ENCODE peak calls at places on chromosome 6, in four cellular contexts. F is naive thymus-derived CD8-positive, alpha-beta T cell; J is CD8-positive, alpha-beta memory T cell; Y is small intestine. E is an unnamed sample.

GRCh38 chr6:61886608-61887259 is 399.3 kb downstream of the KHDRBS2 start:
- DNase-seq in F (no peak), Y (no peak), J (no peak), E (no peak)

GRCh38 chr6:37369321-37370196 is 15.8 kb downstream of the RNF8 start:
- DNase-seq in Y (no peak), J (no peak), F (no peak), E (no peak)

GRCh38 chr6:82555801-82556200 is 192.2 kb downstream of the TPBG start:
- DNase-seq in F (no peak), J (no peak), Y (no peak), E (no peak)

GRCh38 chr6:75830959-75831885 is 82.2 kb downstream of the MYO6 start:
- DNase-seq in F (no peak), Y (no peak), J (no peak), E (no peak)

GRCh38 chr6:31114540-31114876 is at the start of gene PSORS1C1:
- DNase-seq in J (no peak), F (no peak), Y (peak), E (no peak)

GRCh38 chr6:98957440-98957839 is 9.7 kb upstream of the FBXL4 start:
- DNase-seq in F (no peak), J (no peak), Y (peak), E (no peak)

GRCh38 chr6:162772466-162772865 is 44.7 kb downstream of the PACRG start:
- DNase-seq in J (no peak), Y (no peak), F (no peak), E (no peak)

GRCh38 chr6:136466789-136467585 is 83.2 kb downstream of the MAP7 start:
- DNase-seq in F (no peak), Y (no peak), J (no peak), E (peak)

GRCh38 chr6:73176057-73176456 is 49.2 kb downstream of the KHDC1L start:
- DNase-seq in Y (no peak), J (no peak), F (no peak), E (no peak)

GRCh38 chr6:136517582-136517981 is 32.6 kb downstream of the MAP7 start:
- DNase-seq in J (no peak), F (no peak), Y (no peak), E (no peak)

GRCh38 chr6:27178001-27178730 is 69.3 kb upstream of the PRSS16 start:
- DNase-seq in Y (peak), F (no peak), J (peak), E (no peak)

GRCh38 chr6:105499928-105500327 is 97.0 kb upstream of the PREP start:
- DNase-seq in F (no peak), J (no peak), Y (no peak), E (no peak)

GRCh38 chr6:2839982-2840793 is 1.5 kb downstream of the SERPINB1 start:
- DNase-seq in Y (no peak), F (no peak), J (peak), E (no peak)

GRCh38 chr6:111550195-111550594 is 55.5 kb downstream of the TRAF3IP2 start:
- DNase-seq in Y (no peak), J (no peak), F (no peak), E (no peak)

GRCh38 chr6:1335367-1336037 is 23.6 kb downstream of the FOXQ1 start:
- DNase-seq in F (no peak), J (no peak), Y (peak), E (no peak)

GRCh38 chr6:34232901-34233300 is 3.8 kb upstream of the HMGA1 start:
- DNase-seq in F (no peak), J (no peak), Y (no peak), E (no peak)

GRCh38 chr6:121800047-121800446 is 364.6 kb downstream of the GJA1 start:
- DNase-seq in F (no peak), J (no peak), Y (no peak), E (no peak)

GRCh38 chr6:135088818-135089809 is 34.5 kb upstream of the HBS1L start:
- DNase-seq in F (no peak), J (peak), Y (peak), E (peak)

GRCh38 chr6:11460001-11460668 is 77.4 kb upstream of the TMEM170B start:
- DNase-seq in F (no peak), J (no peak), Y (peak), E (no peak)

GRCh38 chr6:166478782-166479592 is 96.2 kb upstream of the MPC1 start:
- DNase-seq in J (no peak), F (no peak), Y (no peak), E (no peak)

GRCh38 chr6:18330548-18331066 is 56.5 kb upstream of the RNF144B start:
- DNase-seq in F (no peak), Y (no peak), J (no peak), E (no peak)

GRCh38 chr6:104625536-104625935 is 234.2 kb downstream of the HACE1 start:
- DNase-seq in J (no peak), F (no peak), Y (no peak), E (no peak)

GRCh38 chr6:45900808-45901752 is 114.6 kb downstream of the CLIC5 start:
- DNase-seq in J (no peak), Y (no peak), F (no peak), E (no peak)

GRCh38 chr6:10409766-10410209 is 5.1 kb downstream of the TFAP2A start:
- DNase-seq in Y (no peak), F (no peak), J (no peak), E (peak)

GRCh38 chr6:39137235-39137634 is 22.2 kb upstream of the SAYSD1 start:
- DNase-seq in F (peak), J (no peak), Y (peak), E (peak)

GRCh38 chr6:36853325-36853724 is 14.1 kb upstream of the CPNE5 start:
- DNase-seq in J (no peak), F (no peak), Y (no peak), E (no peak)

GRCh38 chr6:97440590-97441176 is 157.7 kb upstream of the MMS22L start:
- DNase-seq in Y (peak), J (no peak), F (no peak), E (peak)

GRCh38 chr6:15444081-15444731 is 198.3 kb downstream of the JARID2 start:
- DNase-seq in F (no peak), J (no peak), Y (no peak), E (no peak)

GRCh38 chr6:111805511-111806181 is 67.6 kb downstream of the FYN start:
- DNase-seq in J (peak), F (no peak), Y (no peak), E (peak)

GRCh38 chr6:40933864-40934263 is 105.2 kb downstream of the UNC5CL start:
- DNase-seq in Y (no peak), F (no peak), J (no peak), E (no peak)

GRCh38 chr6:109060585-109060984 is 34.1 kb downstream of the SESN1 start:
- DNase-seq in F (no peak), Y (no peak), J (no peak), E (no peak)